ENCODE peak calls at places on chromosomes 13 and 19, in ten cellular contexts. S is A549, H is stomach, O is sigmoid colon, I is SK-N-SH, V is suprapubic skin, Q is transverse colon, K is tibial nerve, L is K562, G is upper lobe of left lung. B is an unnamed sample.

GRCh38 chr19:15252398-15253018 is 20.3 kb upstream of the EPHX3 start:
- DNase-seq in V (no peak), O (no peak), G (no peak), K (no peak), Q (no peak), L (no peak), S (peak), I (no peak), H (no peak), B (no peak)

GRCh38 chr13:95267662-95268369 is 33.4 kb downstream of the ABCC4 start:
- DNase-seq in K (no peak), H (peak), Q (peak), S (peak), I (no peak), V (no peak), L (peak), O (peak), G (no peak), B (no peak)

GRCh38 chr19:56567274-56568120 is at the start of gene ZNF470:
- DNase-seq in K (peak), L (peak), H (peak), G (peak), V (peak), O (peak), Q (peak), S (peak), I (peak), B (peak)

GRCh38 chr13:46495647-46496046 is 57.3 kb upstream of the LRCH1 start:
- DNase-seq in K (no peak), Q (no peak), H (no peak), L (no peak), V (no peak), G (no peak), S (no peak), I (no peak), O (no peak), B (no peak)

GRCh38 chr13:63607153-63607552 is 2191.5 kb upstream of the PCDH20 start:
- DNase-seq in O (no peak), G (no peak), V (no peak), K (no peak), L (no peak), S (no peak), I (no peak), H (no peak), Q (no peak), B (no peak)

GRCh38 chr13:97653741-97654140 is 219.8 kb downstream of the RAP2A start:
- DNase-seq in V (no peak), Q (no peak), K (no peak), G (no peak), H (no peak), O (no peak), S (no peak), L (no peak), I (no peak), B (no peak)

GRCh38 chr13:39254606-39255005 is 216.3 kb downstream of the NHLRC3 start:
- DNase-seq in L (no peak), O (no peak), G (no peak), Q (no peak), V (no peak), H (no peak), I (no peak), K (no peak), S (no peak), B (no peak)

GRCh38 chr13:99033814-99034213 is 56.0 kb upstream of the DOCK9 start:
- DNase-seq in O (no peak), H (no peak), I (peak), Q (no peak), L (no peak), K (no peak), G (no peak), S (no peak), V (no peak), B (no peak)

GRCh38 chr19:52200044-52200443 is 10.2 kb downstream of the PPP2R1A start:
- DNase-seq in O (peak), V (peak), K (peak), S (no peak), Q (no peak), L (no peak), I (no peak), H (no peak), G (no peak), B (no peak)

GRCh38 chr19:14516048-14516534 is 2.1 kb downstream of the DNAJB1 start:
- DNase-seq in S (no peak), O (no peak), L (no peak), G (no peak), K (no peak), I (no peak), Q (peak), H (no peak), V (no peak), B (no peak)

GRCh38 chr13:21625366-21625765 is 21.4 kb upstream of the MICU2 start:
- DNase-seq in S (peak), H (no peak), V (no peak), O (no peak), G (no peak), L (peak), Q (peak), K (no peak), I (peak), B (no peak)

GRCh38 chr13:45040626-45041025 is 51.3 kb downstream of the GPALPP1 start:
- DNase-seq in G (no peak), V (no peak), I (no peak), L (no peak), K (no peak), H (no peak), O (no peak), S (no peak), Q (no peak), B (no peak)

GRCh38 chr13:99406799-99407201 is 94.5 kb upstream of the TM9SF2 start:
- DNase-seq in Q (no peak), O (no peak), V (peak), L (no peak), K (peak), S (no peak), G (no peak), I (no peak), H (no peak), B (peak)

GRCh38 chr13:107585466-107585865 is 629.9 kb downstream of the LIG4 start:
- DNase-seq in K (no peak), S (no peak), H (no peak), G (no peak), L (no peak), I (no peak), O (no peak), V (no peak), Q (no peak), B (no peak)

GRCh38 chr19:47779524-47780214 is 1.2 kb downstream of the SELENOW start:
- DNase-seq in G (no peak), H (peak), O (peak), L (peak), K (peak), V (no peak), Q (peak), S (no peak), I (no peak), B (peak)

GRCh38 chr13:51453959-51454703 is 1.3 kb upstream of the INTS6 start:
- DNase-seq in S (peak), G (no peak), Q (peak), K (peak), O (peak), V (no peak), H (no peak), L (peak), I (peak), B (peak)

GRCh38 chr19:2084993-2085720 is 11.0 kb downstream of the MOB3A start:
- DNase-seq in G (peak), K (peak), H (peak), S (no peak), L (peak), Q (peak), O (peak), I (peak), V (peak), B (no peak)

GRCh38 chr13:42001580-42001979 is 40.7 kb upstream of the VWA8 start:
- DNase-seq in K (no peak), G (peak), L (no peak), O (no peak), Q (no peak), H (no peak), I (no peak), S (peak), V (no peak), B (peak)

GRCh38 chr13:79128158-79128557 is 277.9 kb downstream of the RBM26 start:
- DNase-seq in Q (no peak), V (no peak), I (no peak), K (no peak), H (no peak), S (peak), O (no peak), G (no peak), L (no peak), B (no peak)

GRCh38 chr13:46475586-46475991 is 77.4 kb upstream of the LRCH1 start:
- DNase-seq in K (no peak), L (no peak), Q (no peak), V (no peak), I (no peak), O (no peak), H (no peak), S (no peak), G (no peak), B (no peak)

GRCh38 chr13:110328509-110328908 is 21.4 kb downstream of the COL4A2 start:
- DNase-seq in S (no peak), K (no peak), I (no peak), L (no peak), Q (no peak), H (no peak), V (no peak), G (no peak), O (peak), B (no peak)

GRCh38 chr19:27744926-27745844 is 1467.8 kb downstream of the UQCRFS1 start:
- DNase-seq in I (no peak), L (no peak), Q (no peak), G (no peak), S (no peak), V (peak), H (peak), O (peak), K (no peak), B (no peak)

GRCh38 chr13:30143671-30144400 is 163.5 kb downstream of the KATNAL1 start:
- DNase-seq in G (no peak), V (peak), L (no peak), S (no peak), H (no peak), O (no peak), K (no peak), I (no peak), Q (no peak), B (no peak)

GRCh38 chr13:30138511-30138910 is 168.8 kb downstream of the KATNAL1 start:
- DNase-seq in L (no peak), G (no peak), K (no peak), Q (no peak), I (no peak), V (no peak), O (no peak), H (no peak), S (no peak), B (no peak)

GRCh38 chr13:30145709-30146367 is 161.5 kb downstream of the KATNAL1 start:
- DNase-seq in I (no peak), O (no peak), G (no peak), K (no peak), S (no peak), V (no peak), H (no peak), Q (no peak), L (no peak), B (no peak)

GRCh38 chr13:30142502-30143211 is 164.7 kb downstream of the KATNAL1 start:
- DNase-seq in Q (peak), K (peak), S (peak), L (no peak), H (no peak), G (peak), O (peak), V (peak), I (peak), B (peak)

GRCh38 chr13:30140973-30141372 is 166.4 kb downstream of the KATNAL1 start:
- DNase-seq in H (no peak), V (no peak), Q (no peak), L (no peak), K (no peak), O (no peak), G (no peak), I (no peak), S (no peak), B (no peak)
- TF ChIP-seq EP300 in H (no peak), V (no peak), Q (no peak), L (no peak), K (no peak), O (no peak), G (no peak), I (no peak), S (no peak), B (no peak)

DNA sequence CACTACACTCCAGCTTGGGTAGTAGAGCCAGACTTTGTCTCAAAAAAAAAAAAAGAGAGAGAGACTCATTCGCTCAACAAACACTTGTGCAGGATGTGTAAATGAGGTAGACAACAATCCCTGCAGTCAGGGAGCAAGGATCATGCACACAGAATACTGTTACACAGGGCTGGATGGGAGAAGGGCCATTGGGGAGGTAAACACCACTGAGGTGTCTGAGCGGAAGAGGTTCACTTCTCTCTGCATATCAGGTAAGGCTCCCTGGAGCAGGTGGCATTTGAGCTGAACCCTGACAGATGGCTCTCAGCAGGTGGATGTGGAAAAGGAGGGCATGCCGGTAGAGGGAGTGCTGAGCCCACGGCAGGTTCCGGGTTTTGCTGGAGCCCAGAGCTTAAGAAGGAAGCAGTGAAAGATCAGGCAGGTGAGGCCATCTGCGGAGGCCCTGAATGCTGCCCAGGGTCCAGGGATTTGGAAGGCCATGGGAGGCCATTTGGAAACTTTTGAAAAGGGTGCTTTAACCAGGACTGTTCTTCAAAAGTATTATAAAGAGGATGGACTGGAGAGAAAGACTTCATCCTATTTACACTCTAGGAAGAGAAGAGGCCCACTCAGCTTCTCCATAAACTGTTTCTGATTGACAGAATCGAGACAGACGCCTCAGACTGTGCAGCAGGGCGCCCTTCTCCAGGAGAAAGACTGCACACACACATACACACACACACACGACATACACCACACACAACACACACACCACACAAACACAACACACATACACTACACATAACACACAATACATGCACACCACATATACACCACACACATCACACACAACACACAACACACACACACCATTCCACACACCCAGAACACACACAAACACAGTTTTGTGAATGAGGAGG is 199.4 kb downstream of the USP12 start:
- DNase-seq in H (peak), O (no peak), L (peak), G (no peak), V (no peak), I (no peak), Q (peak), S (peak), K (no peak), B (no peak)
- TF ChIP-seq EP300 in H (no peak), O (no peak), L (no peak), G (no peak), V (no peak), I (no peak), Q (no peak), S (no peak), K (no peak), B (no peak)

DNA sequence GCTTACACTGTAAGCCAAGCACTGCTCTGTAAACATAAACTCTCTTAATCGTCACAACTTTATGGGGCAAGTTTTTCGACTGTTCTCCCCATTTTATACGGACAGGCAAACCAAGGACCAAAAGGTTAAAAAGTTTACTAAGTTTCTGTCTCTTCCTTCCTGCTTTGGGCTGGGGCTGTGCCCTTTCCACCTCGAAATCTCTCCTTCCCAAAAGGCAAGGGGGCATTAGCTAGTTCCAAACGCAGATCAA is 2.2 kb downstream of the JUND start:
- DNase-seq in V (no peak), S (no peak), L (no peak), O (no peak), H (no peak), I (no peak), G (no peak), K (no peak), Q (no peak), B (no peak)
- TF ChIP-seq EP300 in V (no peak), S (no peak), L (no peak), O (no peak), H (no peak), I (no peak), G (no peak), K (no peak), Q (no peak), B (no peak)

DNA sequence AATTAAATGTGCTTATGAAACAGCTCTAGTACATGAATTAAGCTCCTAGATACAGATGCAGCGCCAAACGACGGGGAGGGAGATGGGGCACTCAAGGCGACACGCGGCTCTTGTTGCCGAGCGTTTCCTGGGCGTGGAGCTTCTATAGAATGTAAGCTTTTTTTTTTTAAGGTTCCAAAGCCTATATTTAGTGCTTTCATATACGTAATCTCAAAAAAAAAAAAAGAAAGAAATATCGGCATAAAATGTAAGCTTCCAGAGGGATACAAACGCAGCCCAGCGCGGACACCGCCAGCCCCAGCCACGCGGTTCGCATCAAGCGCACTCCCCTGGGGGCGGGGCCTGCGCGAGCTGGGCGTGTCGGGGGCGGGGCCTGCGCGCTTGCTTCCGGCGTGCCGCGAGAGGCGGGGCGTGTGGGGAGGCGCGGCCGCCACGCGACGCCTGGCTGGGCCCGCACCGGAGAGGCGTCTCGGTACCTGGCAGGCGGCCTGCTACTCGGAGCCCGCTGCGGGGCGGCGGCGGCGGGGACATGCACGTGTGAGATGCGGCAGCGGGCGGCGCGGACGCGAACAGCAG is at the start of gene URI1:
- DNase-seq in L (peak), Q (peak), O (peak), S (peak), H (peak), V (peak), K (peak), I (peak), G (peak), B (peak)
- TF ChIP-seq EP300 in L (no peak), Q (no peak), O (no peak), S (no peak), H (no peak), V (no peak), K (peak), I (no peak), G (no peak), B (no peak)

GRCh38 chr13:30147380-30147779 is 160.0 kb downstream of the KATNAL1 start:
- DNase-seq in I (no peak), K (no peak), H (no peak), G (no peak), L (no peak), S (no peak), O (no peak), V (no peak), Q (no peak), B (no peak)

GRCh38 chr13:30141773-30142501 is 165.4 kb downstream of the KATNAL1 start:
- DNase-seq in L (no peak), S (no peak), I (no peak), V (no peak), K (no peak), G (no peak), Q (no peak), O (no peak), H (no peak), B (no peak)
- TF ChIP-seq EP300 in L (no peak), S (no peak), I (no peak), V (no peak), K (no peak), G (no peak), Q (no peak), O (no peak), H (no peak), B (no peak)

GRCh38 chr19:43479226-43479625 is 13.8 kb upstream of the LYPD3 start:
- DNase-seq in H (no peak), K (no peak), I (no peak), V (no peak), O (no peak), Q (no peak), G (no peak), S (no peak), L (no peak), B (no peak)

GRCh38 chr19:43476606-43477005 is 11.2 kb upstream of the LYPD3 start:
- DNase-seq in Q (no peak), G (no peak), V (no peak), H (no peak), K (no peak), L (no peak), I (no peak), S (no peak), O (no peak), B (no peak)

GRCh38 chr19:43479961-43480561 is 14.7 kb upstream of the LYPD3 start:
- DNase-seq in S (no peak), H (no peak), Q (no peak), G (no peak), L (no peak), V (no peak), O (no peak), I (no peak), K (no peak), B (no peak)

GRCh38 chr19:43480574-43480973 is 15.2 kb upstream of the LYPD3 start:
- DNase-seq in Q (no peak), G (no peak), K (no peak), V (no peak), L (no peak), O (no peak), I (no peak), H (no peak), S (no peak), B (no peak)

DNA sequence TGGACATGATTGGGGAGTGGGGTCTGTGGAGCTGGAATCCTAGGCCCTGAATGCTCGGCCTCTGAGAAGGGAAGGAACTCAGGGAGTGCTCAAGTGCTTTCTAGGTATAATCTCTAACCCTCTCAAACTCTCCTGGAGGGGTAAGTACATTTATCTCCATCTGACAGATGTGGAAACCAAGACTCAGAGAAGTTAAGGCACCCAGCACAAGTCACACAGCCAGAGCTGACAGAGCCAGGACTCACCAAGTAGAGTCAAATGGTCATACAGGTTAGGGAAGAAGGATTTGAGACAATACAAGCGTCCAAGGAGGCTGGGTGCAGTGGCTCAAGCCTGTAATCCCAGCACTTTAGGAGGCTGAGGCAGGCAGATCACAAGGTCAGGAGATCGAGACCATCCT is 12.9 kb upstream of the LYPD3 start:
- DNase-seq in S (no peak), I (no peak), O (no peak), G (no peak), V (no peak), H (no peak), L (no peak), K (no peak), Q (no peak), B (no peak)
- TF ChIP-seq EP300 in S (no peak), I (no peak), O (no peak), G (no peak), V (no peak), H (no peak), L (no peak), K (no peak), Q (no peak), B (no peak)

GRCh38 chr13:59750860-59751259 is 412.9 kb downstream of the DIAPH3 start:
- DNase-seq in K (no peak), L (no peak), H (no peak), O (no peak), G (no peak), V (no peak), Q (no peak), S (no peak), I (peak), B (no peak)
- TF ChIP-seq EP300 in K (no peak), L (no peak), H (no peak), O (no peak), G (no peak), V (no peak), Q (no peak), S (no peak), I (no peak), B (no peak)

B was measured in ovary.